ENCODE peak calls at places on chromosomes 5 and 9, in eight cellular contexts. C is left lung, O is mesenchymal stem cell, A is bronchial epithelial cell, N is heart left ventricle, H is cardiac muscle cell, I is aorta, S is PC-9. J is an unnamed sample.

GRCh38 chr5:108747111-108748009 is at the start of gene FER:
- DNase-seq in H (peak; percentile 90), C (no peak), O (peak; percentile 73), N (peak; percentile 26), S (peak; percentile 87), A (peak; percentile 98), I (no peak), J (no peak)

GRCh38 chr5:15929616-15930303 is 249.8 kb downstream of the MARCHF11 start:
- DNase-seq in I (no peak), C (no peak), H (peak; percentile 90), O (peak; percentile 15), N (no peak), S (no peak), A (no peak), J (no peak)

GRCh38 chr5:72511371-72512178 is 4.4 kb upstream of the ZNF366 start:
- DNase-seq in A (peak; percentile 92), H (no peak), I (no peak), C (no peak), S (no peak), O (peak; percentile 79), N (no peak), J (no peak)

GRCh38 chr5:140977003-140977402 is 10.7 kb downstream of the PCDHAC2 start:
- DNase-seq in A (peak; percentile 87), C (no peak), O (peak; percentile 53), I (no peak), H (peak; percentile 36), S (peak; percentile 35), N (no peak), J (no peak)

GRCh38 chr9:684055-684949 is 157.2 kb upstream of the DMRT1 start:
- DNase-seq in N (no peak), H (peak; percentile 50), A (peak; percentile 78), S (no peak), I (no peak), C (no peak), O (peak; percentile 73), J (peak; percentile 32)

GRCh38 chr5:80204808-80205614 is 50.8 kb downstream of the SERINC5 start:
- DNase-seq in S (no peak), N (peak; percentile 38), H (peak; percentile 85), I (no peak), C (no peak), O (peak; percentile 32), A (no peak), J (no peak)

GRCh38 chr9:114123031-114123977 is 24.2 kb upstream of the KIF12 start:
- DNase-seq in N (no peak), H (no peak), I (no peak), O (no peak), S (no peak), A (no peak), C (no peak), J (no peak)

GRCh38 chr5:81422671-81423070 is 28.7 kb upstream of the ACOT12 start:
- DNase-seq in C (no peak), O (peak; percentile 95), S (peak; percentile 64), H (no peak), N (no peak), I (no peak), A (peak; percentile 82), J (no peak)

GRCh38 chr5:102911973-102912372 is 156.9 kb downstream of the PAM start:
- DNase-seq in O (peak; percentile 39), H (peak; percentile 71), S (no peak), C (no peak), A (peak; percentile 68), N (no peak), I (no peak), J (no peak)

GRCh38 chr9:122536138-122536537 is 9.0 kb upstream of the OR1N1 start:
- DNase-seq in C (no peak), N (no peak), A (peak; percentile 13), H (no peak), I (no peak), O (no peak), S (no peak), J (no peak)

GRCh38 chr5:10421841-10422691 is 19.6 kb upstream of the ROPN1L start:
- DNase-seq in S (no peak), O (no peak), H (peak; percentile 50), N (no peak), C (no peak), I (no peak), A (no peak), J (no peak)

GRCh38 chr5:142601432-142601831 is 84.5 kb downstream of the FGF1 start:
- DNase-seq in C (no peak), N (no peak), O (no peak), A (no peak), S (no peak), I (no peak), H (no peak), J (no peak)

GRCh38 chr5:53253421-53253871 is 143.9 kb upstream of the MOCS2 start:
- DNase-seq in H (peak; percentile 60), S (peak; percentile 51), N (no peak), I (no peak), C (no peak), O (peak; percentile 60), A (peak; percentile 71), J (no peak)

GRCh38 chr5:91025449-91025848 is 357.7 kb downstream of the ARRDC3 start:
- DNase-seq in I (no peak), A (no peak), S (no peak), C (peak; percentile 13), O (no peak), N (no peak), H (no peak), J (no peak)

GRCh38 chr5:11609570-11610322 is 294.5 kb downstream of the CTNND2 start:
- DNase-seq in C (no peak), S (no peak), H (no peak), O (no peak), A (no peak), N (no peak), I (no peak), J (no peak)

GRCh38 chr5:146956217-146956616 is 77.7 kb upstream of the PPP2R2B start:
- DNase-seq in I (no peak), O (no peak), C (no peak), H (no peak), A (no peak), N (no peak), S (no peak), J (no peak)

GRCh38 chr9:98943682-98944129 is at the start of gene COL15A1:
- DNase-seq in O (peak; percentile 31), I (peak; percentile 54), C (peak; percentile 66), A (no peak), H (peak; percentile 33), S (no peak), N (peak; percentile 42), J (no peak)

GRCh38 chr9:92325991-92326500 is 293 bp downstream of the CENPP start:
- DNase-seq in N (no peak), I (no peak), C (no peak), H (no peak), A (peak; percentile 20), O (no peak), S (no peak), J (no peak)

GRCh38 chr9:14515564-14516198 is 177.6 kb downstream of the ZDHHC21 start:
- DNase-seq in H (no peak), A (no peak), I (no peak), N (no peak), C (no peak), S (no peak), O (no peak), J (peak; percentile 62)

GRCh38 chr5:180558232-180558631 is 33.1 kb downstream of the SCGB3A1 start:
- DNase-seq in H (no peak), C (peak; percentile 52), S (no peak), A (no peak), I (no peak), O (no peak), N (no peak), J (no peak)

DNA sequence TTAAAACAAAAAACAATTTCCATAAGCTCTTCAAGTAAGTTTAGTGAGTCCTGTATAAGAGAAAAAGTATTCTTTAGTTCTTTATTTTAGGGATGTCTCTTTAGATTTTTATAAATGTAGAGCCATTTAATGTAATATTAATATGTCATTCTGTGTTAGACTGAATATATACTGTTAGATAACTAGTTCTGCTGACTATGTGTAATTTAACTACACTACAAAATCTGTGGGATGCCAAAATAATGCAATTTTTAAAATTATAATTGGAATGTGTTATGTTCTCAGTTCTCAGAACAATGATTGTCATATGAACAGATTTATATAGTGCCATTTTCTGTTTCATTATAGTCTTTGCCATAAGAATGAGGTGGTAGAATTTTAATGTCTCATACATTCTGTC is 646.0 kb upstream of the EDIL3 start:
- DNase-seq in O (no peak), I (no peak), N (no peak), H (no peak), A (no peak), S (no peak), C (no peak), J (no peak)
- H3K36me3 ChIP-seq in O (no peaks in the 10 kb centered on the region), I (no peaks in the 10 kb centered on the region), N (no peaks in the 10 kb centered on the region), H (no peaks in the 10 kb centered on the region), A (no peaks in the 10 kb centered on the region), S (no peaks in the 10 kb centered on the region), C (no peaks in the 10 kb centered on the region), J (no peaks in the 10 kb centered on the region)

DNA sequence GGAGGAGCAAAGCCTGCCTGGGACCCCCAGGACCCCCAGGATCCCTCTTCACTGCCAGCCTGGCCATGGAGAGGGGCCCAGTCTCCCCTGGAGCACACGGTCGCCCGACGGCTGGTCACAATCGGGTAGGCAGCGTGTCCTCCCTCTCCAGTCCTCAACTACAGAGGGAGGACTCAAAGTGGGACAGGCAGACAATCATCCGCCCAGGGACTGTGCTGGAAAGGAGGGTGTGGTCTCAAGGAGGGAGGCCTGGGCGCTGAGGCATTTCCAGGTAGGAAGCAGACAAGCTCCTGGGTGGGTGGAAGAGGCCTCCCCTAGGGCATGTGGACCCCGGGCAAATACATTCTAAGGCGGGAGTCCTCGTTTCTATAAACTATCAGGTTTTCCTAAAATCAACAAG is 93.2 kb upstream of the ADAMTS2 start:
- DNase-seq in A (no peak), S (no peak), O (no peak), H (no peak), I (no peak), C (no peak), N (no peak), J (no peak)
- H3K27me3 ChIP-seq in A (no peaks in the 10 kb centered on the region), S (peaks cover 81% of the 10 kb centered on the region), O (peaks cover 18% of the 10 kb centered on the region), H (no peaks in the 10 kb centered on the region), I (no peaks in the 10 kb centered on the region), C (peaks cover 30% of the 10 kb centered on the region), N (peaks cover 4% of the 10 kb centered on the region), J (peaks cover 19% of the 10 kb centered on the region)

DNA sequence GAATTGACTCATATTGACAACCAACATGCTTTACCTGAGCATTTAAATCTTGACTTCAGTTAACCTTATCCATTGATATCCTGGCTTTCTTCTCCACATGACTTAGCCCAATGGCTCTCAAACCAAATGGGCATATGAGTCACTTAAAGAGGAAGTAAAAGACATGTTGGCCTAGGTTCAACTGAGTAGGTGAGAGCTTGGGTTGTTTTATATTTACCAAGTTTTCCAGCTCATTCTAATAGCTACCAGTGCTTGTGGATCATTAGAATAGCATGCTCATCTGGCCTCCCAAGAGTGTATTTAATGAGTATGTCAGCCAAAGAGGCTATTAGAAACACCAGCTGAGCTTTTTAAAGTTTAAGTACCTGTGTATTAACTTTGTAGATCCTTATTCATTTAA is 1049.0 kb downstream of the PTPRD start:
- DNase-seq in A (peak; percentile 8), S (no peak), H (no peak), N (no peak), C (no peak), I (no peak), O (no peak), J (no peak)
- H3K36me3 ChIP-seq in A (no peaks in the 10 kb centered on the region), S (no peaks in the 10 kb centered on the region), H (no peaks in the 10 kb centered on the region), N (no peaks in the 10 kb centered on the region), C (no peaks in the 10 kb centered on the region), I (no peaks in the 10 kb centered on the region), O (no peaks in the 10 kb centered on the region), J (no peaks in the 10 kb centered on the region)

DNA sequence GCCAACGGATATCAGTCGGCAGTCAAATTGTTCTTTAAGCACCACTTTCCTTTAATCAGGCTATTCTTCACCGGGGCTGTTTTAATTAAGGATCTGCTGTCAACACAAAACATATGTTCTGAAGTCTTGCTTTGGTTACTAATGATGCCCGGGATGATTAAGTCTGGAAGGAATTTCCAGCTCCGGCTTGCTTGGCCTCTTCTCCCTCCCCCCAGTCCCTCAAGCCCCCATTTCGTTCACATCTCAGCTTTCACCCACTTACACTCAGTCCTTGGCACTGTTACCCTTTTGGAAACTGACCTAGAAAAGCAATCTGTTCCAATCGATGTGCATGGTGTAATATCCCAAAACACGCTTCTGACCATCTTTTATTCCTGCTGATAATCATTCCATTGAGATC is 74.8 kb downstream of the MSX2 start:
- DNase-seq in C (no peak), A (no peak), H (peak; percentile 48), S (no peak), N (no peak), I (no peak), O (no peak), J (no peak)
- H3K27me3 ChIP-seq in C (peaks cover 38% of the 10 kb centered on the region), A (no peaks in the 10 kb centered on the region), H (no peaks in the 10 kb centered on the region), S (peaks cover 40% of the 10 kb centered on the region), N (no peaks in the 10 kb centered on the region), I (no peaks in the 10 kb centered on the region), O (no peaks in the 10 kb centered on the region), J (peaks cover 22% of the 10 kb centered on the region)

J was measured in gastrocnemius medialis.